ENCODE peak calls at places on chromosomes 7 and 10, in four cellular contexts. U is GM12878, G is K562, B is HepG2. K is an unnamed sample.

GRCh38 chr7:43906327-43907010 is at the start of gene URGCP:
- DNase-seq in U (no peak), B (no peak), G (peak; percentile 81), K (peak; percentile 62)

GRCh38 chr10:49119746-49120145 is 4.4 kb upstream of the VSTM4 start:
- DNase-seq in U (no peak), G (no peak), B (no peak), K (no peak)

GRCh38 chr7:43756368-43757072 is 2.0 kb upstream of the BLVRA start:
- DNase-seq in G (peak; percentile 66), U (no peak), B (no peak), K (no peak)

GRCh38 chr10:24618401-24618800 is 105.3 kb downstream of the ARHGAP21 start:
- DNase-seq in B (no peak), G (no peak), U (no peak), K (no peak)

GRCh38 chr7:17041324-17041723 is 159.5 kb upstream of the AGR3 start:
- DNase-seq in G (no peak), B (peak; percentile 3), U (no peak), K (peak; percentile 54)

GRCh38 chr10:118543714-118544400 is 51.6 kb downstream of the PRLHR start:
- DNase-seq in G (peak; percentile 58), B (peak; percentile 28), U (no peak), K (peak; percentile 69)

GRCh38 chr7:100503350-100503735 is 19.6 kb downstream of the NYAP1 start:
- DNase-seq in B (peak; percentile 72), G (no peak), U (no peak), K (no peak)

GRCh38 chr10:73096041-73096451 is 620 bp downstream of the P4HA1 start:
- DNase-seq in G (peak; percentile 69), B (no peak), U (no peak), K (peak; percentile 60)

GRCh38 chr10:95264227-95265051 is 26.4 kb downstream of the PDLIM1 start:
- DNase-seq in G (no peak), U (no peak), B (no peak), K (no peak)

DNA sequence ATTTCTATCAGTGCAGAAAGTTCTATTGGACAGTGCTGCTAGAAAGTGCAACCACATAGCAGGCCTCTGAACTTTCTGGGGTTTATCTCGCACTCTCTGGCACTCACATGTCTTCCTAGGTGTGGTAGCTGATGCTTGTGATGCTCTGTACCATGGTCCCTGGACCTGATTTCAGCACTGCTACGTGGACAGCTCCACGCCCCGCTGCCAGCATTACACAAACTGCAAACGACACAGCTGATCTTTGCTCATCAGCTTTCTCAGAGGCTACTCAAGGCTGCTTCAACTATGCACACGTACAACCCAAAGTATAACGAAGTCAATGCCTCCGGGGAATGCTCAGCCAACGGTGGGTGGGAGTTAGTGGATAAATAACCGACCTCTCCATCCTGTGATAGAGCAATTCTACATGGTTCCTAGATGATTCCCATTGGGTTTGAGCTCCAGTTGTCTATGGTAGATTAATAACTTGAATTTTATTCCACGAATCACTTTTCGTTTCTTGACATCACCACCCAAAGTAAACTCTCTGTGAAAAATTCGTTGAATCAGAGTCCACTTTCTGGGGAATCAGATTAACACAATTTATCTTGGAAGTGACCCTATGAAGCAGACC is 302.5 kb downstream of the ACTR3B start:
- DNase-seq in U (no peak), B (peak; percentile 3), G (peak; percentile 41), K (peak; percentile 10)
- TF ChIP-seq KDM1A in U (no peak), B (no peak), G (no peak), K (no peak)

DNA sequence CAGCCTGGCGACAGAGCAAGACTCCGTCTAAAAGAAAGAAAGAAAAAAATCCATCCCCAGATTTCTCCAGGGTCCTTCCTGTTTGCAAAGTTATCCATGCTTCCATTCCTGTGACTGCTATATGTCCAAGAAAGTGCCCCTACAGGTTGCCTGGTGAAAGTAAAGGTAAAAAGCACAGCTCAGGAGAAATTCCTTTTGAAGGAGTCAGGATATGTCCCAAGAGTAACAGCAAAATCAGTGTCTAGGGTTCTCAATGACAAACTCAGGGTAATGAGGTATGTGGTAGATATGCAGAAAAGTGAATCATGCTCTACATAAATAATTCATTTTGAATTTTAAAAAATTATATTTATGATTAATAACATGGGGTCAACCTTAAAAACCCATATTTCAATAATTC is 91.5 kb downstream of the CTTNBP2 start:
- DNase-seq in G (no peak), B (no peak), U (no peak), K (no peak)
- TF ChIP-seq ESRRA in G (no peak), B (no peak), U (no peak), K (no peak)

DNA sequence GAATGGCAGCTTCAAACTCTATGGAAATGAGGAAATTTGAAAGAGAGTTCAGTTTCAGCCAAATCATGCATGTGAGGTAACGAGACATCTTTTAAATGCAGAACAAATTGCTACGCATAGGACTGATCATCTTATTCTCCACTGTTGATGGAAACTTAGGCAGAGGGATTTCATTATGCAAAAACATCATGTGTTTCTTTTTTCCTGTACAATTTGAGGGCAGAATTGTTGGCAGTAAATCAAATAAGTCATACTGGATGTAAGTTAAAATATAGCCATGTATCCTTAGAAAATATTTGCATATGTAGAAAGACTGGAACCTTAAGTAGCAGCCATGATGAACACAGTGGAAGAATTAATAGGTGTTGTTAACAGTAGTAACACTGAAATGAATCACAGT is 327.5 kb downstream of the CDK14 start:
- DNase-seq in B (no peak), G (no peak), U (no peak), K (no peak)
- TF ChIP-seq KDM1A in B (no peak), G (no peak), U (no peak), K (no peak)

GRCh38 chr10:124022066-124022465 is 71.3 kb downstream of the CHST15 start:
- DNase-seq in B (no peak), U (no peak), G (no peak), K (no peak)
- TF ChIP-seq ESRRA in B (no peak), U (no peak), G (no peak), K (no peak)

GRCh38 chr10:34176351-34176750 is 638.7 kb downstream of the PARD3 start:
- DNase-seq in U (no peak), G (no peak), B (no peak), K (no peak)

GRCh38 chr10:34179280-34179679 is 635.8 kb downstream of the PARD3 start:
- DNase-seq in G (no peak), B (no peak), U (no peak), K (no peak)

GRCh38 chr10:34180749-34181148 is 634.3 kb downstream of the PARD3 start:
- DNase-seq in U (no peak), B (no peak), G (no peak), K (no peak)

GRCh38 chr10:34178756-34179155 is 636.3 kb downstream of the PARD3 start:
- DNase-seq in G (no peak), B (no peak), U (no peak), K (no peak)

DNA sequence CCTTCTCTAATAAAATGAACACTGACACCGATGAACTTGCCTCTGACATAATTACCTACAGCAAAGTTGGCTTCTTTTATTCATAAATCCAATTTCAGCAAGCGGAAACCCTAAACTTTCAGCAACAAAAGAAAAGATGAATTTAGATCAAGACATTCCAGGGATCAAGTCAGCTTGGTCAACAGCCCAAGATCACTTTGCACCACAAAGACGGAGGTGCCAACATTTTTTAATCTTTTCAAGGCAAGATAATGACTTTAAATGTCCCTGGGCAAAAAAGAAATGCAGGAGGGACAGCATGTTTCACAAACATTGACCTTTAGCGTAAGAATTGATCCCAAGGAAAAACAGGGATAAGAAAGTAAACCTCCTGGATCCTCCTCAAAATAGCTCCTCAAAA is 636.9 kb downstream of the PARD3 start:
- DNase-seq in B (no peak), G (no peak), U (no peak), K (no peak)
- TF ChIP-seq KDM1A in B (no peak), G (no peak), U (no peak), K (no peak)

K was measured in A549.